ENCODE peak calls at places on chromosomes 3 and 15, in ten cellular contexts. F is K562, R is aorta, X is adrenal gland, P is tibial artery, H is heart right ventricle, K is cardiac muscle cell, I is stomach, L is transverse colon, G is Peyer's patch. T is an unnamed sample. For H3K4me1, H3K9me3 and H3K36me3, the result is how much of the 10 kb centered on the place peaks cover.

GRCh38 chr15:57489122-57489521 is 102.6 kb upstream of the MYZAP start:
- DNase-seq in L (no peak), H (no peak), F (no peak), R (no peak), I (no peak), K (no peak), X (no peak), G (no peak), P (no peak), T (no peak)

GRCh38 chr15:78083687-78084358 is 6.3 kb upstream of the TBC1D2B start:
- DNase-seq in G (peak), K (no peak), R (peak), H (no peak), I (no peak), P (peak), L (peak), X (peak), F (no peak), T (no peak)

GRCh38 chr15:81146006-81146405 is 11.9 kb downstream of the CFAP161 start:
- DNase-seq in K (no peak), P (no peak), H (no peak), X (no peak), R (no peak), F (no peak), I (no peak), L (no peak), G (no peak), T (no peak)

GRCh38 chr15:79431636-79432344 is at the start of gene MINAR1:
- DNase-seq in F (no peak), X (peak), H (no peak), L (no peak), K (peak), R (peak), G (no peak), I (no peak), P (no peak), T (no peak)

GRCh38 chr15:34976743-34977142 is 7.2 kb upstream of the AQR start:
- DNase-seq in I (no peak), G (no peak), F (no peak), R (no peak), P (no peak), H (no peak), X (no peak), K (no peak), L (no peak), T (no peak)

GRCh38 chr3:156404217-156404616 is 150.7 kb downstream of the SSR3 start:
- DNase-seq in L (no peak), K (no peak), X (no peak), R (no peak), I (no peak), P (no peak), G (no peak), H (no peak), F (no peak), T (no peak)

GRCh38 chr3:158723991-158724390 is 8.3 kb downstream of the RARRES1 start:
- DNase-seq in H (no peak), I (no peak), G (no peak), R (no peak), L (no peak), K (no peak), P (no peak), X (no peak), F (no peak), T (no peak)

GRCh38 chr3:71885001-71885400 is 100.1 kb upstream of the PROK2 start:
- DNase-seq in L (no peak), P (no peak), H (no peak), F (no peak), R (no peak), G (no peak), I (no peak), K (peak), X (no peak), T (no peak)

GRCh38 chr15:78715439-78715838 is 74.4 kb upstream of the CHRNB4 start:
- DNase-seq in H (no peak), I (no peak), L (no peak), X (no peak), G (no peak), R (no peak), P (no peak), F (no peak), K (no peak), T (no peak)

GRCh38 chr3:134428396-134428795 is 54.1 kb upstream of the AMOTL2 start:
- DNase-seq in I (no peak), K (no peak), L (no peak), R (no peak), X (no peak), P (no peak), H (no peak), G (no peak), F (no peak), T (no peak)

GRCh38 chr15:68739390-68740075 is 81.2 kb downstream of the ANP32A start:
- DNase-seq in I (no peak), R (no peak), X (no peak), P (no peak), F (no peak), H (no peak), K (peak), G (no peak), L (no peak), T (no peak)

GRCh38 chr15:89917442-89918085 is 4.8 kb upstream of the ARPIN start:
- DNase-seq in H (no peak), R (no peak), G (no peak), X (no peak), L (no peak), F (no peak), I (no peak), K (no peak), P (peak), T (no peak)

GRCh38 chr15:59177445-59177728 is 29.3 kb upstream of the LDHAL6B start:
- DNase-seq in F (no peak), P (no peak), K (no peak), I (no peak), X (no peak), L (no peak), R (no peak), H (no peak), G (no peak), T (no peak)

GRCh38 chr3:37204314-37204713 is 29.9 kb upstream of the LRRFIP2 start:
- DNase-seq in H (no peak), L (no peak), P (no peak), X (no peak), F (no peak), I (no peak), R (no peak), K (no peak), G (no peak), T (no peak)

GRCh38 chr3:37200141-37200540 is 25.8 kb upstream of the LRRFIP2 start:
- DNase-seq in H (no peak), L (no peak), K (no peak), G (no peak), X (no peak), R (no peak), P (no peak), I (no peak), F (no peak), T (no peak)

GRCh38 chr3:37198996-37199395 is 24.6 kb upstream of the LRRFIP2 start:
- DNase-seq in K (no peak), H (no peak), G (no peak), I (no peak), L (no peak), X (no peak), F (no peak), R (no peak), P (no peak), T (no peak)

GRCh38 chr3:37198547-37198946 is 24.2 kb upstream of the LRRFIP2 start:
- DNase-seq in L (no peak), R (no peak), G (no peak), K (no peak), I (no peak), H (no peak), P (no peak), F (no peak), X (no peak), T (no peak)

DNA sequence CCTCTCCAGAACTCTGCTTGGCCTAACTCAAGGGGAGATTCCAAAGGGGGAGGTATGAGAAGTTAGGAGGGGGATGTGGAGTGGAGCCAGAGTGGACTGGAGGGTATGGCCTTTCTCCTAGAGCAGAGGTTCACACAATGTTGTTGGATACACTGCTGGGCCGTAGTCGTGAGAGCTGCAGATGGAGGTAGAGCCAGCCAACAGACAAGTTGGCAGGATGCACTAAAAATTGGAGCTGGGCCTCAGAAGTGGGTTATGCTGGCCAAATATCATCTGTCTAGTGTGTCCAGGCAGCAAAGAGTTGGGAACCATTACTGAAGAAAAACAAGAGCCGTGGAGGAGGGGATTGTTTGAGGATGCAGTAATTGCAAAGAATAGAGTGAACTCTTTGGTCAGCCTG is 27.7 kb upstream of the LRRFIP2 start:
- DNase-seq in K (no peak), F (no peak), R (peak), G (no peak), L (no peak), X (no peak), H (no peak), I (no peak), P (no peak), T (no peak)
- H3K4me1 ChIP-seq in K (under half), F (under half), R (under half), G (under half), L (under half), X (under half), H (under half), I (under half), P (under half), T (under half)

DNA sequence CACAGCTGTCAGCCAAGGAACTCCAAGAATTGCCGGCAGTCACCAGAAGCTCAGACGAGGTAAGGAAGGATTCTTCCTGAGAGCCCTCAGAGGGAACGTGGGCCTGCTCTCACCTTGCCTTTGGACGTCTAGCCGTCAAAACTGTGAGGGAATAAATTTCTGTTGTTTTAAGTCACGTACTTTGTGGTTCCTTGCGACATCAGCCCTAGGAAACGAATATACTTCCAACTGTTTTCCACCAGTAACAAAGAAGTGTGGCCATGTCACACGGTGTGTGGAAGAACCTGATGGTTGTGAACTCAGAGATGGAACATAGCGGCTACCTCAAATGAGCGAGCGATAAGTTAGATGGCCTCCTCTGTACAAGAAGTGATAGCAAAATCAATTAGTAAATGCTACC is 41.0 kb upstream of the B3GNT5 start:
- DNase-seq in G (no peak), P (no peak), F (no peak), I (no peak), X (no peak), L (no peak), K (no peak), R (no peak), H (no peak), T (no peak)
- H3K9me3 ChIP-seq in G (under half), P (under half), F (under half), I (under half), X (under half), L (under half), K (under half), R (under half), H (under half), T (under half)

GRCh38 chr3:184178522-184179138 is 4.0 kb downstream of the AP2M1 start:
- DNase-seq in G (no peak), F (no peak), R (no peak), L (no peak), I (no peak), K (no peak), H (no peak), X (no peak), P (no peak), T (no peak)
- H3K36me3 ChIP-seq in G (half or more), F (half or more), R (under half), L (under half), I (half or more), K (under half), H (half or more), X (half or more), P (half or more), T (half or more)

DNA sequence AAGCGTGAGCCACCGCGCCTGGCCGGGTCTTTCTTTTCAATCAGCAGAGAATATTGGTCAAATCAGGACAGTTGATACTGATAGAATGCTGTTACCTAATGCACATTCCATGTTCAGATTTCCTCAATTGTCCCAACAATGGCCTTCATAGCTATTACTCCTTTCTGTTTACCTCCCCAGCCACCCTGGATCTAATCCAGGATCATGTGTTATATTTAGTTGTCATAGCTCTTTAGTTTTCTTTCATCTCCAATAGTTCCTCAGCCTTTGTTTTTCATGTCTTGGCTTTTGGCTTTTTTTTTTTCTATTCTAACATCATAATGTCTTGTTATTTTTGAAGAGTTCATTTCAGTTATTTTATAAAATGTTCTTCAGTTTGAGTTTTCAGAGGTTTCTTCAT is 14.6 kb downstream of the USP3 start:
- DNase-seq in I (no peak), G (no peak), H (no peak), K (no peak), R (no peak), P (no peak), F (no peak), X (no peak), L (no peak), T (no peak)
- H3K4me1 ChIP-seq in I (half or more), G (under half), H (half or more), K (under half), R (under half), P (half or more), F (under half), X (half or more), L (half or more), T (half or more)

DNA sequence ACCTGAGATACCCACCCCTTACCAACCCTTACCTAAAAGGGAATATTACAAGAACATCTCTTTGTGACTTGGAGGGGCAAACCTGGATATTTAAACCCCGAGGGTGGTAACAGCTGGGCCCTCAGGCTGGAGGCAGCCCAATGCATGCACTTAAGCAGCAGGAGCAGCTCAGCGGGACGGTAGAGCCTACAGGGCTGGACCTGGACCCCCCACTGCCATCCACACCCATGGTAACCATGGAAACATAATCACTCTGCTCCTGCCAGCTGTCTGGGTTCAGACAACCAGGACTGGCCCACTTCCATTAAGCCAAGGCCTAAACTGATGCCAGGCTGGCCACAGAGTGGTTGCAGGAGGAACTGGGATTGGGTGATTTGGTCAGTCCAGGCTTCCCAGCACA is 52.8 kb downstream of the ETFA start:
- DNase-seq in F (no peak), X (no peak), H (no peak), I (no peak), P (no peak), L (no peak), G (no peak), R (no peak), K (no peak), T (no peak)
- H3K9me3 ChIP-seq in F (under half), X (under half), H (under half), I (under half), P (under half), L (under half), G (under half), R (under half), K (under half), T (under half)

GRCh38 chr15:98800437-98801233 is 152.3 kb downstream of the IGF1R start:
- DNase-seq in K (peak), F (no peak), R (no peak), L (peak), H (peak), I (peak), G (no peak), P (no peak), X (peak), T (no peak)

GRCh38 chr15:98804057-98804380 is 155.7 kb downstream of the IGF1R start:
- DNase-seq in I (no peak), P (no peak), G (no peak), X (no peak), F (no peak), K (no peak), H (no peak), L (no peak), R (no peak), T (no peak)

GRCh38 chr15:98801234-98801561 is 152.9 kb downstream of the IGF1R start:
- DNase-seq in L (no peak), F (no peak), G (no peak), P (no peak), I (no peak), K (no peak), X (no peak), R (no peak), H (no peak), T (no peak)

GRCh38 chr15:98803228-98804056 is 155.1 kb downstream of the IGF1R start:
- DNase-seq in X (no peak), L (no peak), P (no peak), I (no peak), G (no peak), R (no peak), F (no peak), H (no peak), K (no peak), T (no peak)

GRCh38 chr15:98802187-98802586 is 153.8 kb downstream of the IGF1R start:
- DNase-seq in G (peak), X (no peak), P (no peak), H (no peak), K (no peak), F (no peak), I (no peak), R (no peak), L (peak), T (no peak)
- H3K36me3 ChIP-seq in G (under half), X (under half), P (under half), H (under half), K (under half), F (under half), I (under half), R (under half), L (under half), T (under half)

DNA sequence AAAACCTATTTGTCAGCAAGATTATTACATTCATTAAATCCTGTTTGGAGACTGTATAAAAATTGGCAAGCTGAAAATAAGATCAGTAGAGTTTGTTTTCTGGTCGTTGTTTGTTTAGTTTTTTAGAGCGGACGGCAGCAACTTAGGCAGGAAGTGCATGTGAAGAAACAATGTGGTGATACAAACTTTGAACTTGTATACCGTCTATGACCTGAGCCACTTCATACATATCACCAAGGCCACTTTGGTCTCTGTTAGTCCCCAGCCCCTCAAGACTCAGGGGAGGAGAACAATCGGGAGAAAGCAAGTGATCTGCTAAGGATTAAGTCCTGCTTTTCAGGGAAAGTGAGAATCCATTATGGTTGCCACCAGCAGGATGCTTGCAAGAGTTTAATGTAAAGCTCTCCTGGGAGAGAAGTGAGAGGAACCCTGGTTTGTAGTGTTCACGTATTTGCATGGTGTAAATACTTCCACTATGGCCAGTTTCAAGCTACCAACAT is 31.1 kb downstream of the RASGRP1 start:
- DNase-seq in I (no peak), L (no peak), R (no peak), H (no peak), K (no peak), F (no peak), G (no peak), X (no peak), P (no peak), T (no peak)
- H3K4me1 ChIP-seq in I (under half), L (under half), R (under half), H (under half), K (under half), F (under half), G (under half), X (under half), P (under half), T (under half)